ENCODE peak calls at places on chromosomes 13 and 19, in five cellular contexts. D, J, N, E and R are unnamed samples. For H3K9me3, the result is how much of the 10 kb centered on the place peaks cover.

GRCh38 chr13:46179576-46180368 is 2.2 kb downstream of the LCP1 start:
- DNase-seq in J (peak), E (no peak), D (peak), N (peak), R (peak)

GRCh38 chr13:43383488-43384165 is 360.2 kb downstream of the DNAJC15 start:
- DNase-seq in D (no peak), N (no peak), J (no peak), E (no peak), R (no peak)

GRCh38 chr13:107192289-107192688 is 624.4 kb upstream of the ARGLU1 start:
- DNase-seq in J (no peak), D (no peak), N (no peak), E (peak), R (no peak)

GRCh38 chr13:112453207-112453829 is 77.2 kb downstream of the SPACA7 start:
- DNase-seq in J (no peak), D (no peak), N (no peak), E (no peak), R (no peak)

GRCh38 chr13:70623260-70623659 is 515.0 kb upstream of the KLHL1 start:
- DNase-seq in N (no peak), D (no peak), E (peak), J (no peak), R (no peak)

GRCh38 chr19:20273376-20273775 is 106.4 kb downstream of the ZNF486 start:
- DNase-seq in N (no peak), J (no peak), E (no peak), D (no peak), R (no peak)

GRCh38 chr13:40982772-40983171 is 36.3 kb downstream of the ELF1 start:
- DNase-seq in E (peak), D (no peak), N (peak), J (peak), R (no peak)

GRCh38 chr13:112661291-112661690 is 28.5 kb upstream of the ATP11A start:
- DNase-seq in D (no peak), N (no peak), J (no peak), E (no peak), R (no peak)

GRCh38 chr13:76025392-76025791 is 389.3 kb downstream of the LMO7 start:
- DNase-seq in N (no peak), E (no peak), J (no peak), D (no peak), R (no peak)

GRCh38 chr19:44891016-44891882 is at the start of gene TOMM40:
- DNase-seq in N (no peak), E (peak), D (peak), J (peak), R (peak)

GRCh38 chr13:38684714-38685113 is 2.2 kb upstream of the FREM2 start:
- DNase-seq in J (no peak), E (no peak), N (no peak), D (no peak), R (no peak)

GRCh38 chr19:56015756-56016155 is 29.2 kb downstream of the NLRP5 start:
- DNase-seq in E (no peak), D (no peak), J (no peak), N (no peak), R (no peak)

GRCh38 chr19:46714523-46715106 is 2.3 kb downstream of the PRKD2 start:
- DNase-seq in D (peak), J (no peak), E (no peak), N (no peak), R (no peak)

GRCh38 chr19:14544977-14545715 is 15.8 kb downstream of the TECR start:
- DNase-seq in J (no peak), E (peak), D (no peak), N (peak), R (no peak)

GRCh38 chr19:51607077-51607476 is 23.1 kb downstream of the SIGLEC5 start:
- DNase-seq in J (no peak), N (no peak), D (no peak), E (no peak), R (no peak)

GRCh38 chr19:15733895-15734294 is 3.9 kb upstream of the OR10H3 start:
- DNase-seq in D (no peak), N (no peak), J (no peak), E (no peak), R (no peak)

GRCh38 chr19:15732388-15732787 is 4.6 kb downstream of the OR10H2 start:
- DNase-seq in E (no peak), J (no peak), D (no peak), N (no peak), R (no peak)

GRCh38 chr19:15740785-15741184 is 3.0 kb downstream of the OR10H3 start:
- DNase-seq in D (no peak), N (no peak), J (no peak), E (no peak), R (no peak)

DNA sequence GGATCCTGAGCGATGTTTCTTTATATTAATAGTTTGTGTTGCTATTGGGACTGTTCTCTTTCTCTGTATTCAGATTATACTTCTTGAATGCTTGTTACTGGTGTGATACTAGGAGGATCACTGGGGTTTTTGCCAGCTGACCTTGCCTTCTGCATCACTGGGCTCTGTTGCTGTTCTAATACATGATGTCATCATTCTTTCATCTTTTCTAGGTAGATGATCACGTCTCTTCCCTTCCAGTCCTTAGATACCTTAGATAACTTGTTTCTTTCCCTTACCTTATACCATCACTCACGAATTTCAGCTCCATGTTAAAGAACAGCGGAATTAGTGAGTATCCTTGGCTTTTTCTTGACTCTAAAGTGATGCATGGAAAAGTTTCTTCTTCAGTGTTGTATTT is at the start of gene OR10H3:
- DNase-seq in D (no peak), J (no peak), N (no peak), E (no peak), R (no peak)
- H3K9me3 ChIP-seq in D (under half), J (under half), N (under half), E (under half), R (under half)

GRCh38 chr19:6891761-6892385 is 4.5 kb downstream of the ADGRE1 start:
- DNase-seq in D (no peak), E (no peak), N (no peak), J (no peak), R (no peak)
- H3K9me3 ChIP-seq in D (under half), E (under half), N (under half), J (under half), R (under half)

GRCh38 chr19:57615346-57615745 is 1.3 kb downstream of the ZNF134 start:
- DNase-seq in E (no peak), D (no peak), N (no peak), J (no peak), R (no peak)
- H3K9me3 ChIP-seq in E (under half), D (under half), N (under half), J (half or more), R (half or more)

GRCh38 chr19:37492213-37492612 is 14.5 kb upstream of the ZNF793 start:
- DNase-seq in E (no peak), D (no peak), J (no peak), N (no peak), R (no peak)
- H3K9me3 ChIP-seq in E (under half), D (under half), J (half or more), N (under half), R (under half)